ENCODE peak calls at places on chromosomes 3 and 15, in four cellular contexts. F is K562, Y is GM12878, V is HepG2. T is an unnamed sample.
A peak's percentile ranks its signal among the peaks of the same experiment; 100 is the strongest.

GRCh38 chr3:46970391-46971091 is 6.0 kb downstream of the CCDC12 start:
- DNase-seq in F (peak; percentile 80), Y (no peak), V (peak; percentile 96), T (no peak)

GRCh38 chr3:56491566-56491965 is 23.3 kb upstream of the ERC2 start:
- DNase-seq in F (no peak), Y (no peak), V (no peak), T (no peak)

GRCh38 chr15:40080104-40080503 is 28.6 kb downstream of the BMF start:
- DNase-seq in F (no peak), Y (no peak), V (no peak), T (no peak)

GRCh38 chr15:87829651-87830050 is 426.9 kb downstream of the NTRK3 start:
- DNase-seq in F (no peak), Y (no peak), V (no peak), T (no peak)

GRCh38 chr3:51559266-51559907 is 20.9 kb downstream of the RAD54L2 start:
- DNase-seq in F (no peak), Y (no peak), V (no peak), T (no peak)

GRCh38 chr15:80456517-80457497 is 52.6 kb downstream of the ARNT2 start:
- DNase-seq in F (no peak), Y (no peak), V (no peak), T (no peak)

GRCh38 chr3:52023860-52024764 is 28.4 kb upstream of the RPL29 start:
- DNase-seq in F (no peak), Y (peak; percentile 81), V (no peak), T (no peak)

GRCh38 chr15:40323953-40324937 is 753 bp downstream of the INAFM2 start:
- DNase-seq in F (peak; percentile 29), Y (no peak), V (no peak), T (peak; percentile 46)

GRCh38 chr3:87313641-87314040 is 37.3 kb upstream of the POU1F1 start:
- DNase-seq in F (no peak), Y (no peak), V (no peak), T (no peak)

GRCh38 chr3:44712455-44713075 is at the start of gene ZNF502:
- DNase-seq in F (peak; percentile 76), Y (no peak), V (no peak), T (peak; percentile 79)

GRCh38 chr15:72353266-72353665 is 22.5 kb downstream of the HEXA start:
- DNase-seq in F (no peak), Y (no peak), V (no peak), T (no peak)

GRCh38 chr15:68552773-68553172 is 26.0 kb upstream of the CORO2B start:
- DNase-seq in F (no peak), Y (no peak), V (no peak), T (no peak)

GRCh38 chr15:101193063-101193712 is 58.7 kb downstream of the CHSY1 start:
- DNase-seq in F (no peak), Y (no peak), V (no peak), T (no peak)

GRCh38 chr3:46546896-46547440 is 19.1 kb downstream of the LRRC2 start:
- DNase-seq in F (no peak), Y (no peak), V (no peak), T (no peak)

GRCh38 chr3:98329392-98330124 is 24.1 kb upstream of the OR5K4 start:
- DNase-seq in F (peak; percentile 42), Y (peak; percentile 27), V (peak; percentile 40), T (peak; percentile 39)

GRCh38 chr3:177640319-177640997 is 443.2 kb upstream of the TBL1XR1 start:
- DNase-seq in F (no peak), Y (no peak), V (no peak), T (peak; percentile 15)
- TF ChIP-seq TCF7 in F (no peak), Y (no peak), V (no peak), T (no peak)

GRCh38 chr3:9121366-9121765 is 128.1 kb downstream of the SRGAP3 start:
- DNase-seq in F (no peak), Y (no peak), V (no peak), T (no peak)
- TF ChIP-seq TCF7 in F (no peak), Y (no peak), V (no peak), T (no peak)

DNA sequence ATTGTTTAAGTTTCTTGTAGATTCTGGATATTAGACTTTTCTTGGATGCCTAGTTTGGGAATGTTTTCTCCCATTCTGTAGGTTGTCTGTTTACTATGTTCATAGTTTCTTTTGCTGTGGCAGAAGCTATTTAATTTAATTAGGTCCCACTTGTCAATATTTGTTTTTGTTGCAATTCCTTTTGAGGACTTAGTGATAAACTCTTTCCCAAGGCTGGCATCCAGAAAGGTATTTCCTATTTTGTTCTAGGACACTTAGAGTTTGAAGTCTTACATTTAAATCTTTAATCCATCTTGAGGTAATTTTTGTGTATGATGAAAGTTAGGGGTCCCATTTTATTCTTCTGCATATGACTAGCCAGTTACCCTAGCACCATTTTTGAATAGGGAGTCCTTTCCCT is 54.9 kb downstream of the MME start:
- DNase-seq in F (no peak), Y (no peak), V (no peak), T (no peak)
- TF ChIP-seq TCF7 in F (no peak), Y (no peak), V (no peak), T (no peak)

GRCh38 chr3:155112661-155113389 is 32.7 kb downstream of the MME start:
- DNase-seq in F (no peak), Y (no peak), V (no peak), T (no peak)
- TF ChIP-seq TCF7 in F (no peak), Y (no peak), V (no peak), T (no peak)

GRCh38 chr15:74242296-74242929 is 6.3 kb downstream of the CCDC33 start:
- DNase-seq in F (peak; percentile 13), Y (no peak), V (peak; percentile 6), T (no peak)
- TF ChIP-seq TCF7 in F (no peak), Y (no peak), V (no peak), T (no peak)

DNA sequence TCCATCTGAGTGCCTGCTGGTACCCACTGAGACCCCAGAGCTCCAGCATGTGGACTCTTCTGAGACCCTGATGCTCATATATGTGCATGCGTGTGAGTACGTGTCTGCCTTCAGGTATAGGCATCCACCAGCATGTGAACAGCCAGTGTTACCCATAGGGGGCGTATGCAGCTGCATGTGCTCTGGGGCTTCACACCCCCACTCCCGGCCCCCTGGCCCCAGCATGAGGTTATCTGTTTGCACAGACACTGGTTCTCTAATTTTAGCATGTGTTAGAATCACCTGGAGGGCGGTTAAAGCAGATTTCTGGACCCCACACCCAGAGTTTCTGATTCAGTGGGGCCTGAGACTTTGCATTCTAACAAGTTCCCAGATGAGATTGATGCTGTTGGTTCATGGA is 824 bp upstream of the CILP start:
- DNase-seq in F (peak; percentile 89), Y (no peak), V (peak; percentile 42), T (peak; percentile 69)
- TF ChIP-seq TCF7 in F (no peak), Y (no peak), V (no peak), T (no peak)

GRCh38 chr15:64247906-64248541 is 85.2 kb upstream of the PPIB start:
- DNase-seq in F (peak; percentile 78), Y (peak; percentile 75), V (peak; percentile 93), T (no peak)
- TF ChIP-seq TCF7 in F (no peak), Y (no peak), V (no peak), T (no peak)

T was measured in WTC11.